ENCODE peak calls at places on chromosome 2, in eight cellular contexts. C is brain microvascular endothelial cell, P is upper lobe of right lung, W is fibroblast of mammary gland, H is GM23338, B is GM06990, L is heart right ventricle, E is cardiac muscle cell. Q is an unnamed sample.

GRCh38 chr2:176822060-176822459 is 390.5 kb upstream of the HNRNPA3 start:
- DNase-seq in C (no peak), P (no peak), W (no peak), H (no peak), B (no peak), L (no peak), E (no peak), Q (no peak)

GRCh38 chr2:176662771-176663170 is 393.5 kb downstream of the MTX2 start:
- DNase-seq in C (no peak), P (no peak), W (no peak), H (no peak), B (no peak), L (no peak), E (no peak), Q (no peak)

GRCh38 chr2:8214221-8214620 is 467.6 kb upstream of the ID2 start:
- DNase-seq in C (no peak), P (no peak), W (peak), H (no peak), B (no peak), L (no peak), E (no peak), Q (no peak)

GRCh38 chr2:105593221-105593967 is 151.3 kb upstream of the NCK2 start:
- DNase-seq in C (no peak), P (no peak), W (no peak), H (no peak), B (no peak), L (no peak), E (no peak), Q (no peak)

GRCh38 chr2:3256655-3257054 is 121.0 kb downstream of the EIPR1 start:
- DNase-seq in C (no peak), P (no peak), W (no peak), H (no peak), B (no peak), L (no peak), E (no peak), Q (no peak)

GRCh38 chr2:152500777-152501176 is 165.8 kb downstream of the FMNL2 start:
- DNase-seq in C (no peak), P (no peak), W (no peak), H (no peak), B (no peak), L (peak), E (no peak), Q (peak)

GRCh38 chr2:238654479-238654878 is 193.4 kb upstream of the TWIST2 start:
- DNase-seq in C (no peak), P (no peak), W (no peak), H (no peak), B (no peak), L (no peak), E (no peak), Q (no peak)

GRCh38 chr2:151189125-151189524 is 72.5 kb downstream of the RBM43 start:
- DNase-seq in C (no peak), P (no peak), W (no peak), H (no peak), B (no peak), L (no peak), E (no peak), Q (no peak)

GRCh38 chr2:119484834-119485233 is 39.4 kb downstream of the SCTR start:
- DNase-seq in C (no peak), P (no peak), W (no peak), H (no peak), B (no peak), L (no peak), E (no peak), Q (no peak)

GRCh38 chr2:26650713-26651457 is 9.7 kb upstream of the CIB4 start:
- DNase-seq in C (no peak), P (peak), W (no peak), H (no peak), B (no peak), L (no peak), E (no peak), Q (no peak)

GRCh38 chr2:164182116-164182637 is 439.1 kb downstream of the GRB14 start:
- DNase-seq in C (no peak), P (no peak), W (no peak), H (peak), B (no peak), L (no peak), E (no peak), Q (no peak)

GRCh38 chr2:191167766-191168165 is 17.0 kb upstream of the STAT4 start:
- DNase-seq in C (no peak), P (no peak), W (peak), H (no peak), B (no peak), L (no peak), E (no peak), Q (no peak)

GRCh38 chr2:191169456-191170300 is 18.9 kb upstream of the STAT4 start:
- DNase-seq in C (no peak), P (no peak), W (no peak), H (no peak), B (no peak), L (no peak), E (no peak), Q (no peak)

GRCh38 chr2:191166111-191166755 is 15.4 kb upstream of the STAT4 start:
- DNase-seq in C (peak), P (no peak), W (peak), H (no peak), B (no peak), L (no peak), E (peak), Q (no peak)

GRCh38 chr2:191165190-191165643 is 14.4 kb upstream of the STAT4 start:
- DNase-seq in C (peak), P (no peak), W (peak), H (peak), B (no peak), L (no peak), E (peak), Q (no peak)

DNA sequence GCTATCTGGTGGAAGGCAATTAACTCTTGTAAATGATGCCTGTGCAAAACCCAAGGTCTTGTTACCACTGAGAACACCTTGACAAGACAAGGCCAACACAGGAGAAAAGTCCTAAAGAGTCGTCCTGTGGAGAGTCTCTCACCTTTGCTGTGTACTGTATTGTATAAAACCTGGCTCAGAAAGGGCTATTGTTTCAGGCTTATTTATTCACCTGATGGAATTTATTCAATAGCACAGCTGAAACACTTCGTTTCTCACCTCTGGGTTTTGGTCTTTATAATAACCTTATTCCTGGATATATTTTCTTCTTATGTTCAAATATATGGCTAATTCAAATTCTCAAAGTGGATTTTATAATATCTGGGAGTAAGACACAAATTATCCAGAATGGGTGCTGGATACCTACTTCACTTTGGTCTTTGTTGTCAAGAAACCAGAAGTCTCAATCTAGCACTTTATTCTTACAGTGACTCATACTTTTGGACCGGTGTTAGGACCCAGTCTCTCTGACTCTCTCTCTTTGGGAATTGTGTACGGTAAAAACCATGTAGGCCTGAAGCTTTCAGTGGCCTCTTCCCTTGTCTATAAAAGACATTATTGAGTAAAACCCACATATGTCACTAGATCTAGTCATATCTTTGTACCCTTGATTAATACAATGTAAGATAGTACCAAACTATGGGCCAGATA is 16.1 kb upstream of the STAT4 start:
- DNase-seq in C (no peak), P (no peak), W (peak), H (no peak), B (no peak), L (no peak), E (no peak), Q (no peak)
- H3K4me3 ChIP-seq in C (no peak), P (no peak), W (no peak), H (no peak), B (no peak), L (no peak), E (no peak), Q (no peak)

GRCh38 chr2:159971365-159972122 is 90.9 kb downstream of the PLA2R1 start:
- DNase-seq in C (no peak), P (no peak), W (no peak), H (no peak), B (no peak), L (no peak), E (no peak), Q (no peak)

GRCh38 chr2:159963700-159964099 is 98.7 kb downstream of the PLA2R1 start:
- DNase-seq in C (no peak), P (no peak), W (no peak), H (no peak), B (peak), L (no peak), E (no peak), Q (no peak)

GRCh38 chr2:159973325-159973724 is 89.1 kb downstream of the PLA2R1 start:
- DNase-seq in C (no peak), P (no peak), W (no peak), H (no peak), B (no peak), L (no peak), E (no peak), Q (no peak)

DNA sequence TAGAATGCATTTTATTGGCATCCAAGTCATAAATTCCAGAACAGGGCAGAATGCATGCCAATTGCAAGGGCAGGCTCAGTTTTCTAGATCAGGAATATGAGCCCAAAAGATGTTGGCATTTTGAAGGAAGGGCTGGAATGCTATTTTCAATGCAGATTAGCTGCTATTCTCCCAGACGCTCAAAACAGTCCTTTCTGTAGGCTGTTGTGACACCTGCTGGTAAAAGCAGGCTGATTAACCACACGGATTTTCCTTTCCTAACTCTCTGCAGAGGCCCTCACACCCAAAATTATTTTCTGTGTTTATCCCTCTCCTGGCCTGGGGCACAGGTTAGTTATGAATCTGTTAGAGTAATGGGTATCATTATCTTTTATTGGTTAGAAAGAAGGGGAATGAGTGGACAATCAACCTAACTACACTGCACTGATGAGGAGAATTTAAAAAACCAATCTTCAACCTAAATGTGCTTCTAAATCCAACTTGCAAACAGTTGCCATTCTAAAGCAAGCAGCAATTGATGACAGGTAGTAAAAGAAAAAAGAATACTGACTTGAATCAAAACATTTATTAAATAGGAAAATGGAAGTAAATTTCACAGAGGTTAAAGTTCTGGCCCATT is 94.0 kb downstream of the PLA2R1 start:
- DNase-seq in C (peak), P (no peak), W (peak), H (peak), B (no peak), L (no peak), E (peak), Q (no peak)
- TF ChIP-seq CTCF in C (peak), P (peak), W (peak), H (peak), B (peak), L (peak), E (peak), Q (peak)

GRCh38 chr2:174338155-174338495 is 3.4 kb downstream of the SP9 start:
- DNase-seq in C (no peak), P (no peak), W (no peak), H (no peak), B (no peak), L (no peak), E (no peak), Q (no peak)
- H3K4me3 ChIP-seq in C (no peak), P (no peak), W (no peak), H (peak), B (no peak), L (no peak), E (no peak), Q (no peak)

GRCh38 chr2:139916822-139917221 is 1136.6 kb upstream of the NXPH2 start:
- DNase-seq in C (no peak), P (no peak), W (no peak), H (peak), B (no peak), L (no peak), E (no peak), Q (no peak)
- TF ChIP-seq CTCF in C (no peak), P (no peak), W (no peak), H (peak), B (no peak), L (no peak), E (no peak), Q (no peak)

GRCh38 chr2:107737764-107738163 is 88.9 kb upstream of the RGPD4 start:
- DNase-seq in C (no peak), P (no peak), W (no peak), H (no peak), B (no peak), L (no peak), E (no peak), Q (no peak)
- H3K4me3 ChIP-seq in C (no peak), P (no peak), W (no peak), H (no peak), B (no peak), L (no peak), E (no peak), Q (no peak)